ENCODE peak calls at places on chromosomes 7 and 10, in seven cellular contexts. One of them, this sample, is unnamed.

GRCh38 chr10:31353574-31353973 is 34.6 kb downstream of the ZEB1 start:
- DNase-seq in amniotic stem cell: no peak
- DNase-seq in stimulated activated naive CD8-positive, alpha-beta T cell treated with anti-CD3 and anti-CD28 coated beads, Interleukin-15, Interleukin-2, amounts not matched to agents 100 U/mL and 50 U/mL, for 24 hours: no peak
- DNase-seq in left cardiac atrium: no peak
- DNase-seq in NCI-H1417: no peak
- DNase-seq in NCI-H1930: no peak
- DNase-seq in HFFc6: peak
- DNase-seq in this sample: no peak

GRCh38 chr10:103111031-103111917 is 81.8 kb downstream of the NT5C2 start:
- DNase-seq in NCI-H1417: no peak
- DNase-seq in NCI-H1930: no peak
- DNase-seq in left cardiac atrium: no peak
- DNase-seq in stimulated activated naive CD8-positive, alpha-beta T cell treated with anti-CD3 and anti-CD28 coated beads, Interleukin-15, Interleukin-2, amounts not matched to agents 100 U/mL and 50 U/mL, for 24 hours: no peak
- DNase-seq in HFFc6: peak
- DNase-seq in amniotic stem cell: no peak
- DNase-seq in this sample: no peak

GRCh38 chr10:77493851-77494788 is 143.5 kb downstream of the KCNMA1 start:
- DNase-seq in left cardiac atrium: no peak
- DNase-seq in amniotic stem cell: no peak
- DNase-seq in stimulated activated naive CD8-positive, alpha-beta T cell treated with anti-CD3 and anti-CD28 coated beads, Interleukin-15, Interleukin-2, amounts not matched to agents 100 U/mL and 50 U/mL, for 24 hours: no peak
- DNase-seq in HFFc6: peak
- DNase-seq in NCI-H1930: no peak
- DNase-seq in NCI-H1417: peak
- DNase-seq in this sample: no peak

GRCh38 chr10:23338155-23338828 is 6.3 kb downstream of the C10orf67 start:
- DNase-seq in amniotic stem cell: no peak
- DNase-seq in HFFc6: peak
- DNase-seq in NCI-H1930: no peak
- DNase-seq in left cardiac atrium: no peak
- DNase-seq in NCI-H1417: no peak
- DNase-seq in stimulated activated naive CD8-positive, alpha-beta T cell treated with anti-CD3 and anti-CD28 coated beads, Interleukin-15, Interleukin-2, amounts not matched to agents 100 U/mL and 50 U/mL, for 24 hours: no peak
- DNase-seq in this sample: peak

GRCh38 chr7:139828880-139829653 is at the start of gene TBXAS1:
- DNase-seq in left cardiac atrium: no peak
- DNase-seq in HFFc6: no peak
- DNase-seq in stimulated activated naive CD8-positive, alpha-beta T cell treated with anti-CD3 and anti-CD28 coated beads, Interleukin-15, Interleukin-2, amounts not matched to agents 100 U/mL and 50 U/mL, for 24 hours: peak
- DNase-seq in amniotic stem cell: no peak
- DNase-seq in NCI-H1417: no peak
- DNase-seq in NCI-H1930: no peak
- DNase-seq in this sample: no peak

GRCh38 chr10:51076442-51076841 is 2.2 kb downstream of the PRKG1 start:
- DNase-seq in amniotic stem cell: no peak
- DNase-seq in stimulated activated naive CD8-positive, alpha-beta T cell treated with anti-CD3 and anti-CD28 coated beads, Interleukin-15, Interleukin-2, amounts not matched to agents 100 U/mL and 50 U/mL, for 24 hours: no peak
- DNase-seq in NCI-H1417: no peak
- DNase-seq in left cardiac atrium: no peak
- DNase-seq in HFFc6: no peak
- DNase-seq in NCI-H1930: no peak
- DNase-seq in this sample: no peak

GRCh38 chr10:119786117-119786769 is 60.4 kb downstream of the INPP5F start:
- DNase-seq in NCI-H1417: no peak
- DNase-seq in stimulated activated naive CD8-positive, alpha-beta T cell treated with anti-CD3 and anti-CD28 coated beads, Interleukin-15, Interleukin-2, amounts not matched to agents 100 U/mL and 50 U/mL, for 24 hours: no peak
- DNase-seq in left cardiac atrium: no peak
- DNase-seq in HFFc6: peak
- DNase-seq in NCI-H1930: no peak
- DNase-seq in amniotic stem cell: no peak
- DNase-seq in this sample: no peak

GRCh38 chr10:121525276-121526039 is 72.8 kb downstream of the FGFR2 start:
- DNase-seq in left cardiac atrium: no peak
- DNase-seq in HFFc6: no peak
- DNase-seq in stimulated activated naive CD8-positive, alpha-beta T cell treated with anti-CD3 and anti-CD28 coated beads, Interleukin-15, Interleukin-2, amounts not matched to agents 100 U/mL and 50 U/mL, for 24 hours: no peak
- DNase-seq in NCI-H1930: no peak
- DNase-seq in NCI-H1417: peak
- DNase-seq in amniotic stem cell: no peak
- DNase-seq in this sample: no peak

GRCh38 chr7:100629117-100629711 is 12.1 kb downstream of the TFR2 start:
- DNase-seq in amniotic stem cell: no peak
- DNase-seq in stimulated activated naive CD8-positive, alpha-beta T cell treated with anti-CD3 and anti-CD28 coated beads, Interleukin-15, Interleukin-2, amounts not matched to agents 100 U/mL and 50 U/mL, for 24 hours: peak
- DNase-seq in NCI-H1417: no peak
- DNase-seq in HFFc6: no peak
- DNase-seq in left cardiac atrium: no peak
- DNase-seq in NCI-H1930: no peak
- DNase-seq in this sample: no peak

GRCh38 chr10:102511562-102512274 is 7.9 kb downstream of the SUFU start:
- DNase-seq in HFFc6: no peak
- DNase-seq in NCI-H1417: no peak
- DNase-seq in left cardiac atrium: no peak
- DNase-seq in amniotic stem cell: no peak
- DNase-seq in stimulated activated naive CD8-positive, alpha-beta T cell treated with anti-CD3 and anti-CD28 coated beads, Interleukin-15, Interleukin-2, amounts not matched to agents 100 U/mL and 50 U/mL, for 24 hours: no peak
- DNase-seq in NCI-H1930: no peak
- DNase-seq in this sample: no peak

GRCh38 chr10:112607506-112607905 is 160.5 kb downstream of the VTI1A start:
- DNase-seq in amniotic stem cell: no peak
- DNase-seq in HFFc6: no peak
- DNase-seq in NCI-H1930: no peak
- DNase-seq in stimulated activated naive CD8-positive, alpha-beta T cell treated with anti-CD3 and anti-CD28 coated beads, Interleukin-15, Interleukin-2, amounts not matched to agents 100 U/mL and 50 U/mL, for 24 hours: no peak
- DNase-seq in NCI-H1417: no peak
- DNase-seq in left cardiac atrium: no peak
- DNase-seq in this sample: no peak

GRCh38 chr10:46077141-46077554 is 31.1 kb upstream of the MSMB start:
- DNase-seq in left cardiac atrium: no peak
- DNase-seq in NCI-H1930: no peak
- DNase-seq in amniotic stem cell: no peak
- DNase-seq in NCI-H1417: no peak
- DNase-seq in HFFc6: no peak
- DNase-seq in stimulated activated naive CD8-positive, alpha-beta T cell treated with anti-CD3 and anti-CD28 coated beads, Interleukin-15, Interleukin-2, amounts not matched to agents 100 U/mL and 50 U/mL, for 24 hours: no peak
- DNase-seq in this sample: no peak

GRCh38 chr7:14685112-14685511 is 217.4 kb downstream of the DGKB start:
- DNase-seq in HFFc6: no peak
- DNase-seq in stimulated activated naive CD8-positive, alpha-beta T cell treated with anti-CD3 and anti-CD28 coated beads, Interleukin-15, Interleukin-2, amounts not matched to agents 100 U/mL and 50 U/mL, for 24 hours: no peak
- DNase-seq in NCI-H1930: no peak
- DNase-seq in left cardiac atrium: no peak
- DNase-seq in NCI-H1417: no peak
- DNase-seq in amniotic stem cell: no peak
- DNase-seq in this sample: no peak

GRCh38 chr10:103441206-103441605 is 11.0 kb downstream of the CALHM2 start:
- DNase-seq in NCI-H1417: no peak
- DNase-seq in stimulated activated naive CD8-positive, alpha-beta T cell treated with anti-CD3 and anti-CD28 coated beads, Interleukin-15, Interleukin-2, amounts not matched to agents 100 U/mL and 50 U/mL, for 24 hours: no peak
- DNase-seq in amniotic stem cell: no peak
- DNase-seq in left cardiac atrium: no peak
- DNase-seq in NCI-H1930: no peak
- DNase-seq in HFFc6: peak
- DNase-seq in this sample: no peak

GRCh38 chr10:99654791-99655190 is 4.5 kb upstream of the ENTPD7 start:
- DNase-seq in amniotic stem cell: peak
- DNase-seq in NCI-H1930: no peak
- DNase-seq in stimulated activated naive CD8-positive, alpha-beta T cell treated with anti-CD3 and anti-CD28 coated beads, Interleukin-15, Interleukin-2, amounts not matched to agents 100 U/mL and 50 U/mL, for 24 hours: no peak
- DNase-seq in NCI-H1417: no peak
- DNase-seq in HFFc6: peak
- DNase-seq in left cardiac atrium: no peak
- DNase-seq in this sample: no peak

GRCh38 chr10:6119423-6119822 is 30.6 kb downstream of the RBM17 start:
- DNase-seq in NCI-H1417: no peak
- DNase-seq in amniotic stem cell: no peak
- DNase-seq in stimulated activated naive CD8-positive, alpha-beta T cell treated with anti-CD3 and anti-CD28 coated beads, Interleukin-15, Interleukin-2, amounts not matched to agents 100 U/mL and 50 U/mL, for 24 hours: no peak
- DNase-seq in NCI-H1930: no peak
- DNase-seq in left cardiac atrium: no peak
- DNase-seq in HFFc6: no peak
- DNase-seq in this sample: no peak

GRCh38 chr10:5540080-5540479 is 15.3 kb downstream of the CALML3 start:
- DNase-seq in HFFc6: no peak
- DNase-seq in left cardiac atrium: no peak
- DNase-seq in NCI-H1930: no peak
- DNase-seq in NCI-H1417: no peak
- DNase-seq in stimulated activated naive CD8-positive, alpha-beta T cell treated with anti-CD3 and anti-CD28 coated beads, Interleukin-15, Interleukin-2, amounts not matched to agents 100 U/mL and 50 U/mL, for 24 hours: no peak
- DNase-seq in amniotic stem cell: no peak
- DNase-seq in this sample: no peak

GRCh38 chr7:29539471-29539870 is 24.2 kb upstream of the PRR15 start:
- DNase-seq in NCI-H1930: no peak
- DNase-seq in NCI-H1417: no peak
- DNase-seq in HFFc6: no peak
- DNase-seq in stimulated activated naive CD8-positive, alpha-beta T cell treated with anti-CD3 and anti-CD28 coated beads, Interleukin-15, Interleukin-2, amounts not matched to agents 100 U/mL and 50 U/mL, for 24 hours: no peak
- DNase-seq in amniotic stem cell: no peak
- DNase-seq in left cardiac atrium: no peak
- DNase-seq in this sample: no peak

GRCh38 chr7:100435401-100436304 is 644 bp downstream of the PPP1R35 start:
- DNase-seq in NCI-H1930: peak
- DNase-seq in stimulated activated naive CD8-positive, alpha-beta T cell treated with anti-CD3 and anti-CD28 coated beads, Interleukin-15, Interleukin-2, amounts not matched to agents 100 U/mL and 50 U/mL, for 24 hours: peak
- DNase-seq in HFFc6: no peak
- DNase-seq in left cardiac atrium: peak
- DNase-seq in NCI-H1417: peak
- DNase-seq in amniotic stem cell: no peak
- DNase-seq in this sample: peak

GRCh38 chr10:47311193-47311899 is 10.9 kb upstream of the GDF2 start:
- DNase-seq in HFFc6: no peak
- DNase-seq in amniotic stem cell: no peak
- DNase-seq in left cardiac atrium: no peak
- DNase-seq in NCI-H1417: no peak
- DNase-seq in stimulated activated naive CD8-positive, alpha-beta T cell treated with anti-CD3 and anti-CD28 coated beads, Interleukin-15, Interleukin-2, amounts not matched to agents 100 U/mL and 50 U/mL, for 24 hours: peak
- DNase-seq in NCI-H1930: no peak
- DNase-seq in this sample: no peak

GRCh38 chr10:101611506-101611905 is 23.4 kb downstream of the DPCD start:
- DNase-seq in NCI-H1930: no peak
- DNase-seq in stimulated activated naive CD8-positive, alpha-beta T cell treated with anti-CD3 and anti-CD28 coated beads, Interleukin-15, Interleukin-2, amounts not matched to agents 100 U/mL and 50 U/mL, for 24 hours: peak
- DNase-seq in amniotic stem cell: no peak
- DNase-seq in left cardiac atrium: no peak
- DNase-seq in NCI-H1417: no peak
- DNase-seq in HFFc6: no peak
- DNase-seq in this sample: no peak

GRCh38 chr10:7308826-7309225 is 102.0 kb downstream of the SFMBT2 start:
- DNase-seq in amniotic stem cell: no peak
- DNase-seq in HFFc6: no peak
- DNase-seq in left cardiac atrium: no peak
- DNase-seq in stimulated activated naive CD8-positive, alpha-beta T cell treated with anti-CD3 and anti-CD28 coated beads, Interleukin-15, Interleukin-2, amounts not matched to agents 100 U/mL and 50 U/mL, for 24 hours: no peak
- DNase-seq in NCI-H1417: no peak
- DNase-seq in NCI-H1930: no peak
- DNase-seq in this sample: no peak

GRCh38 chr7:107180378-107180777 is 11.6 kb downstream of the HBP1 start:
- DNase-seq in NCI-H1930: no peak
- DNase-seq in amniotic stem cell: peak
- DNase-seq in NCI-H1417: no peak
- DNase-seq in left cardiac atrium: peak
- DNase-seq in HFFc6: peak
- DNase-seq in stimulated activated naive CD8-positive, alpha-beta T cell treated with anti-CD3 and anti-CD28 coated beads, Interleukin-15, Interleukin-2, amounts not matched to agents 100 U/mL and 50 U/mL, for 24 hours: peak
- DNase-seq in this sample: no peak

GRCh38 chr7:92881091-92881485 is 44.7 kb upstream of the CDK6 start:
- DNase-seq in NCI-H1417: no peak
- DNase-seq in HFFc6: no peak
- DNase-seq in NCI-H1930: no peak
- DNase-seq in left cardiac atrium: no peak
- DNase-seq in stimulated activated naive CD8-positive, alpha-beta T cell treated with anti-CD3 and anti-CD28 coated beads, Interleukin-15, Interleukin-2, amounts not matched to agents 100 U/mL and 50 U/mL, for 24 hours: no peak
- DNase-seq in amniotic stem cell: no peak
- DNase-seq in this sample: peak

GRCh38 chr7:108358553-108358952 is 97.7 kb downstream of the NRCAM start:
- DNase-seq in amniotic stem cell: no peak
- DNase-seq in stimulated activated naive CD8-positive, alpha-beta T cell treated with anti-CD3 and anti-CD28 coated beads, Interleukin-15, Interleukin-2, amounts not matched to agents 100 U/mL and 50 U/mL, for 24 hours: no peak
- DNase-seq in HFFc6: peak
- DNase-seq in NCI-H1417: peak
- DNase-seq in NCI-H1930: peak
- DNase-seq in left cardiac atrium: no peak
- DNase-seq in this sample: no peak

GRCh38 chr10:86692664-86693063 is 24.4 kb downstream of the LDB3 start:
- DNase-seq in amniotic stem cell: no peak
- DNase-seq in stimulated activated naive CD8-positive, alpha-beta T cell treated with anti-CD3 and anti-CD28 coated beads, Interleukin-15, Interleukin-2, amounts not matched to agents 100 U/mL and 50 U/mL, for 24 hours: no peak
- DNase-seq in NCI-H1417: no peak
- DNase-seq in NCI-H1930: no peak
- DNase-seq in HFFc6: no peak
- DNase-seq in left cardiac atrium: no peak
- DNase-seq in this sample: no peak

GRCh38 chr7:91082038-91082437 is 182.2 kb upstream of the FZD1 start:
- DNase-seq in NCI-H1930: no peak
- DNase-seq in stimulated activated naive CD8-positive, alpha-beta T cell treated with anti-CD3 and anti-CD28 coated beads, Interleukin-15, Interleukin-2, amounts not matched to agents 100 U/mL and 50 U/mL, for 24 hours: no peak
- DNase-seq in amniotic stem cell: no peak
- DNase-seq in left cardiac atrium: no peak
- DNase-seq in HFFc6: peak
- DNase-seq in NCI-H1417: no peak
- DNase-seq in this sample: no peak

GRCh38 chr7:46616636-46617035 is 695.6 kb upstream of the IGFBP3 start:
- DNase-seq in left cardiac atrium: no peak
- DNase-seq in NCI-H1417: no peak
- DNase-seq in NCI-H1930: no peak
- DNase-seq in amniotic stem cell: no peak
- DNase-seq in stimulated activated naive CD8-positive, alpha-beta T cell treated with anti-CD3 and anti-CD28 coated beads, Interleukin-15, Interleukin-2, amounts not matched to agents 100 U/mL and 50 U/mL, for 24 hours: no peak
- DNase-seq in HFFc6: no peak
- DNase-seq in this sample: no peak

GRCh38 chr7:67019562-67020390 is 23.1 kb downstream of the TYW1 start:
- DNase-seq in HFFc6: peak
- DNase-seq in amniotic stem cell: no peak
- DNase-seq in stimulated activated naive CD8-positive, alpha-beta T cell treated with anti-CD3 and anti-CD28 coated beads, Interleukin-15, Interleukin-2, amounts not matched to agents 100 U/mL and 50 U/mL, for 24 hours: no peak
- DNase-seq in left cardiac atrium: no peak
- DNase-seq in NCI-H1417: peak
- DNase-seq in NCI-H1930: no peak
- DNase-seq in this sample: no peak

GRCh38 chr7:5139998-5140397 is 50.0 kb upstream of the WIPI2 start:
- DNase-seq in amniotic stem cell: no peak
- DNase-seq in stimulated activated naive CD8-positive, alpha-beta T cell treated with anti-CD3 and anti-CD28 coated beads, Interleukin-15, Interleukin-2, amounts not matched to agents 100 U/mL and 50 U/mL, for 24 hours: peak
- DNase-seq in HFFc6: no peak
- DNase-seq in NCI-H1417: peak
- DNase-seq in left cardiac atrium: peak
- DNase-seq in NCI-H1930: no peak
- DNase-seq in this sample: no peak

This sample was measured in right lobe of liver.